ENCODE peak calls at places on chromosome 22, in eight cellular contexts. One of them, this sample, is unnamed.

GRCh38 chr22:36808611-36809344 is 8.1 kb downstream of the PVALB start:
- DNase-seq in NCI-H446: no peak
- DNase-seq in iris pigment epithelial cell: no peak
- DNase-seq in A673: no peak
- DNase-seq in astrocyte of the spinal cord: no peak
- DNase-seq in NCI-H345: peak
- DNase-seq in mammary epithelial cell: no peak
- DNase-seq in NCI-H774: peak
- DNase-seq in this sample: no peak

GRCh38 chr22:29023172-29023796 is 38.3 kb downstream of the C22orf31 start:
- DNase-seq in A673: no peak
- DNase-seq in iris pigment epithelial cell: no peak
- DNase-seq in NCI-H446: no peak
- DNase-seq in NCI-H345: no peak
- DNase-seq in mammary epithelial cell: no peak
- DNase-seq in astrocyte of the spinal cord: no peak
- DNase-seq in NCI-H774: no peak
- DNase-seq in this sample: no peak

GRCh38 chr22:36329217-36330078 is 58.3 kb downstream of the MYH9 start:
- DNase-seq in NCI-H774: no peak
- DNase-seq in NCI-H446: peak
- DNase-seq in iris pigment epithelial cell: peak
- DNase-seq in astrocyte of the spinal cord: peak
- DNase-seq in A673: peak
- DNase-seq in NCI-H345: no peak
- DNase-seq in mammary epithelial cell: peak
- DNase-seq in this sample: no peak

GRCh38 chr22:20156611-20157415 is 6.0 kb upstream of the CCDC188 start:
- DNase-seq in NCI-H345: peak
- DNase-seq in NCI-H446: peak
- DNase-seq in astrocyte of the spinal cord: peak
- DNase-seq in NCI-H774: peak
- DNase-seq in mammary epithelial cell: peak
- DNase-seq in A673: peak
- DNase-seq in iris pigment epithelial cell: peak
- DNase-seq in this sample: peak

GRCh38 chr22:17318817-17319216 is 50.4 kb upstream of the CECR2 start:
- DNase-seq in iris pigment epithelial cell: no peak
- DNase-seq in NCI-H774: no peak
- DNase-seq in mammary epithelial cell: no peak
- DNase-seq in NCI-H345: no peak
- DNase-seq in NCI-H446: no peak
- DNase-seq in A673: no peak
- DNase-seq in astrocyte of the spinal cord: no peak
- DNase-seq in this sample: no peak

GRCh38 chr22:38236786-38237185 is 35.0 kb downstream of the MAFF start:
- DNase-seq in astrocyte of the spinal cord: no peak
- DNase-seq in mammary epithelial cell: no peak
- DNase-seq in A673: no peak
- DNase-seq in NCI-H446: no peak
- DNase-seq in NCI-H345: no peak
- DNase-seq in NCI-H774: no peak
- DNase-seq in iris pigment epithelial cell: no peak
- DNase-seq in this sample: no peak

GRCh38 chr22:42356547-42356946 is 75.7 kb downstream of the NFAM1 start:
- DNase-seq in A673: no peak
- DNase-seq in NCI-H774: no peak
- DNase-seq in astrocyte of the spinal cord: no peak
- DNase-seq in NCI-H446: no peak
- DNase-seq in mammary epithelial cell: no peak
- DNase-seq in iris pigment epithelial cell: no peak
- DNase-seq in NCI-H345: no peak
- DNase-seq in this sample: no peak

GRCh38 chr22:38414009-38414395 is 41.0 kb downstream of the KCNJ4 start:
- DNase-seq in NCI-H446: no peak
- DNase-seq in NCI-H345: no peak
- DNase-seq in astrocyte of the spinal cord: no peak
- DNase-seq in iris pigment epithelial cell: no peak
- DNase-seq in NCI-H774: no peak
- DNase-seq in A673: no peak
- DNase-seq in mammary epithelial cell: no peak
- DNase-seq in this sample: no peak

GRCh38 chr22:49178246-49179005 is 649.2 kb downstream of the BRD1 start:
- DNase-seq in A673: no peak
- DNase-seq in NCI-H446: no peak
- DNase-seq in iris pigment epithelial cell: no peak
- DNase-seq in NCI-H774: no peak
- DNase-seq in mammary epithelial cell: no peak
- DNase-seq in astrocyte of the spinal cord: no peak
- DNase-seq in NCI-H345: no peak
- DNase-seq in this sample: no peak

GRCh38 chr22:22820626-22821025 is 67.0 kb upstream of the IGLL5 start:
- DNase-seq in A673: no peak
- DNase-seq in iris pigment epithelial cell: no peak
- DNase-seq in NCI-H345: no peak
- DNase-seq in NCI-H446: no peak
- DNase-seq in astrocyte of the spinal cord: no peak
- DNase-seq in NCI-H774: no peak
- DNase-seq in mammary epithelial cell: no peak
- DNase-seq in this sample: no peak

GRCh38 chr22:37275622-37276021 is 6.7 kb upstream of the CYTH4 start:
- DNase-seq in iris pigment epithelial cell: no peak
- DNase-seq in NCI-H345: no peak
- DNase-seq in astrocyte of the spinal cord: no peak
- DNase-seq in NCI-H446: no peak
- DNase-seq in A673: no peak
- DNase-seq in mammary epithelial cell: no peak
- DNase-seq in NCI-H774: no peak
- DNase-seq in this sample: no peak

GRCh38 chr22:44448271-44448780 is 49.7 kb downstream of the RTL6 start:
- DNase-seq in iris pigment epithelial cell: peak
- DNase-seq in mammary epithelial cell: peak
- DNase-seq in NCI-H345: peak
- DNase-seq in A673: peak
- DNase-seq in NCI-H446: peak
- DNase-seq in astrocyte of the spinal cord: peak
- DNase-seq in NCI-H774: no peak
- DNase-seq in this sample: no peak

GRCh38 chr22:42934338-42934737 is 77.3 kb upstream of the ARFGAP3 start:
- DNase-seq in NCI-H345: no peak
- DNase-seq in mammary epithelial cell: no peak
- DNase-seq in A673: no peak
- DNase-seq in astrocyte of the spinal cord: no peak
- DNase-seq in NCI-H446: no peak
- DNase-seq in NCI-H774: no peak
- DNase-seq in iris pigment epithelial cell: no peak
- DNase-seq in this sample: no peak

GRCh38 chr22:29907753-29908515 is 25.0 kb downstream of the MTMR3 start:
- DNase-seq in iris pigment epithelial cell: peak
- DNase-seq in astrocyte of the spinal cord: peak
- DNase-seq in NCI-H446: peak
- DNase-seq in NCI-H774: peak
- DNase-seq in A673: peak
- DNase-seq in mammary epithelial cell: peak
- DNase-seq in NCI-H345: peak
- DNase-seq in this sample: peak

GRCh38 chr22:19848298-19849224 is 6.1 kb downstream of the GNB1L start:
- DNase-seq in mammary epithelial cell: peak
- DNase-seq in iris pigment epithelial cell: no peak
- DNase-seq in NCI-H774: no peak
- DNase-seq in NCI-H345: no peak
- DNase-seq in NCI-H446: no peak
- DNase-seq in astrocyte of the spinal cord: no peak
- DNase-seq in A673: no peak
- DNase-seq in this sample: no peak

GRCh38 chr22:33599596-33599995 is 320.7 kb downstream of the LARGE1 start:
- DNase-seq in NCI-H774: no peak
- DNase-seq in NCI-H345: no peak
- DNase-seq in astrocyte of the spinal cord: no peak
- DNase-seq in A673: no peak
- DNase-seq in iris pigment epithelial cell: no peak
- DNase-seq in mammary epithelial cell: no peak
- DNase-seq in NCI-H446: no peak
- DNase-seq in this sample: no peak

GRCh38 chr22:32764330-32765116 is 37.0 kb upstream of the TIMP3 start:
- DNase-seq in A673: no peak
- DNase-seq in astrocyte of the spinal cord: peak
- DNase-seq in mammary epithelial cell: peak
- DNase-seq in NCI-H345: no peak
- DNase-seq in iris pigment epithelial cell: peak
- DNase-seq in NCI-H774: no peak
- DNase-seq in NCI-H446: no peak
- DNase-seq in this sample: no peak

GRCh38 chr22:35661377-35661937 is 13.2 kb downstream of the APOL6 start:
- DNase-seq in mammary epithelial cell: peak
- DNase-seq in iris pigment epithelial cell: peak
- DNase-seq in astrocyte of the spinal cord: peak
- DNase-seq in NCI-H446: no peak
- DNase-seq in A673: no peak
- DNase-seq in NCI-H774: no peak
- DNase-seq in NCI-H345: no peak
- DNase-seq in this sample: no peak

GRCh38 chr22:43637267-43637666 is 174.8 kb downstream of the EFCAB6 start:
- DNase-seq in NCI-H774: no peak
- DNase-seq in NCI-H345: no peak
- DNase-seq in mammary epithelial cell: no peak
- DNase-seq in A673: no peak
- DNase-seq in NCI-H446: no peak
- DNase-seq in astrocyte of the spinal cord: no peak
- DNase-seq in iris pigment epithelial cell: no peak
- DNase-seq in this sample: no peak

GRCh38 chr22:28864878-28865596 is 18.3 kb upstream of the ZNRF3 start:
- DNase-seq in mammary epithelial cell: no peak
- DNase-seq in iris pigment epithelial cell: no peak
- DNase-seq in NCI-H345: no peak
- DNase-seq in A673: no peak
- DNase-seq in NCI-H774: no peak
- DNase-seq in astrocyte of the spinal cord: no peak
- DNase-seq in NCI-H446: no peak
- DNase-seq in this sample: no peak

GRCh38 chr22:22897036-22897435 is 9.4 kb downstream of the IGLL5 start:
- DNase-seq in mammary epithelial cell: no peak
- DNase-seq in iris pigment epithelial cell: no peak
- DNase-seq in astrocyte of the spinal cord: no peak
- DNase-seq in A673: no peak
- DNase-seq in NCI-H446: no peak
- DNase-seq in NCI-H774: no peak
- DNase-seq in NCI-H345: no peak
- DNase-seq in this sample: no peak

GRCh38 chr22:33438273-33438672 is 380.1 kb upstream of the SYN3 start:
- DNase-seq in NCI-H774: no peak
- DNase-seq in A673: no peak
- DNase-seq in iris pigment epithelial cell: peak
- DNase-seq in NCI-H345: peak
- DNase-seq in mammary epithelial cell: peak
- DNase-seq in NCI-H446: no peak
- DNase-seq in astrocyte of the spinal cord: peak
- DNase-seq in this sample: no peak

GRCh38 chr22:49163258-49163959 is 664.3 kb downstream of the BRD1 start:
- DNase-seq in iris pigment epithelial cell: no peak
- DNase-seq in A673: peak
- DNase-seq in NCI-H345: no peak
- DNase-seq in NCI-H774: no peak
- DNase-seq in mammary epithelial cell: no peak
- DNase-seq in NCI-H446: no peak
- DNase-seq in astrocyte of the spinal cord: no peak
- DNase-seq in this sample: no peak

GRCh38 chr22:43542681-43543521 is 131.1 kb downstream of the MPPED1 start:
- DNase-seq in mammary epithelial cell: no peak
- DNase-seq in NCI-H345: no peak
- DNase-seq in A673: no peak
- DNase-seq in astrocyte of the spinal cord: no peak
- DNase-seq in iris pigment epithelial cell: no peak
- DNase-seq in NCI-H446: no peak
- DNase-seq in NCI-H774: no peak
- DNase-seq in this sample: no peak

GRCh38 chr22:41217553-41218157 is 12.5 kb downstream of the L3MBTL2 start:
- DNase-seq in iris pigment epithelial cell: peak
- DNase-seq in A673: peak
- DNase-seq in NCI-H446: no peak
- DNase-seq in mammary epithelial cell: no peak
- DNase-seq in NCI-H345: no peak
- DNase-seq in NCI-H774: no peak
- DNase-seq in astrocyte of the spinal cord: peak
- DNase-seq in this sample: no peak

GRCh38 chr22:31579835-31580242 is 82.2 kb downstream of the PISD start:
- DNase-seq in NCI-H446: peak
- DNase-seq in astrocyte of the spinal cord: peak
- DNase-seq in A673: no peak
- DNase-seq in mammary epithelial cell: no peak
- DNase-seq in NCI-H345: peak
- DNase-seq in NCI-H774: peak
- DNase-seq in iris pigment epithelial cell: no peak
- DNase-seq in this sample: no peak

GRCh38 chr22:35037089-35037488 is 28.9 kb upstream of the ISX start:
- DNase-seq in mammary epithelial cell: no peak
- DNase-seq in NCI-H446: no peak
- DNase-seq in NCI-H345: no peak
- DNase-seq in astrocyte of the spinal cord: no peak
- DNase-seq in iris pigment epithelial cell: no peak
- DNase-seq in A673: peak
- DNase-seq in NCI-H774: no peak
- DNase-seq in this sample: no peak

GRCh38 chr22:40341604-40342003 is 4.7 kb upstream of the ADSL start:
- DNase-seq in NCI-H446: no peak
- DNase-seq in mammary epithelial cell: no peak
- DNase-seq in A673: no peak
- DNase-seq in iris pigment epithelial cell: no peak
- DNase-seq in astrocyte of the spinal cord: no peak
- DNase-seq in NCI-H774: no peak
- DNase-seq in NCI-H345: no peak
- DNase-seq in this sample: no peak

GRCh38 chr22:40436460-40437431 is 66.4 kb downstream of the SGSM3 start:
- DNase-seq in NCI-H345: peak
- DNase-seq in NCI-H774: peak
- DNase-seq in astrocyte of the spinal cord: peak
- DNase-seq in A673: peak
- DNase-seq in iris pigment epithelial cell: peak
- DNase-seq in NCI-H446: peak
- DNase-seq in mammary epithelial cell: peak
- DNase-seq in this sample: no peak

GRCh38 chr22:24400726-24401596 is 26.4 kb upstream of the ADORA2A start:
- DNase-seq in mammary epithelial cell: no peak
- DNase-seq in astrocyte of the spinal cord: no peak
- DNase-seq in A673: no peak
- DNase-seq in NCI-H345: no peak
- DNase-seq in iris pigment epithelial cell: no peak
- DNase-seq in NCI-H774: no peak
- DNase-seq in NCI-H446: no peak
- DNase-seq in this sample: no peak

GRCh38 chr22:20164863-20165262 is 14.0 kb upstream of the CCDC188 start:
- DNase-seq in NCI-H774: no peak
- DNase-seq in iris pigment epithelial cell: no peak
- DNase-seq in astrocyte of the spinal cord: no peak
- DNase-seq in NCI-H446: no peak
- DNase-seq in NCI-H345: peak
- DNase-seq in A673: no peak
- DNase-seq in mammary epithelial cell: no peak
- DNase-seq in this sample: no peak

GRCh38 chr22:46791201-46791731 is 28.8 kb downstream of the TBC1D22A start:
- DNase-seq in A673: no peak
- DNase-seq in astrocyte of the spinal cord: peak
- DNase-seq in NCI-H446: no peak
- DNase-seq in mammary epithelial cell: no peak
- DNase-seq in iris pigment epithelial cell: peak
- DNase-seq in NCI-H774: no peak
- DNase-seq in NCI-H345: no peak
- DNase-seq in this sample: no peak

GRCh38 chr22:48318575-48319320 is 1508.9 kb downstream of the BRD1 start:
- DNase-seq in NCI-H446: no peak
- DNase-seq in A673: no peak
- DNase-seq in mammary epithelial cell: no peak
- DNase-seq in NCI-H345: no peak
- DNase-seq in iris pigment epithelial cell: no peak
- DNase-seq in astrocyte of the spinal cord: no peak
- DNase-seq in NCI-H774: no peak
- DNase-seq in this sample: no peak

GRCh38 chr22:35900483-35901168 is 128.0 kb downstream of the RBFOX2 start:
- DNase-seq in NCI-H345: no peak
- DNase-seq in mammary epithelial cell: peak
- DNase-seq in A673: no peak
- DNase-seq in iris pigment epithelial cell: peak
- DNase-seq in astrocyte of the spinal cord: peak
- DNase-seq in NCI-H446: no peak
- DNase-seq in NCI-H774: no peak
- DNase-seq in this sample: peak

This sample was measured in 8988T.